ENCODE peak calls at places on chromosome 14, in four cellular contexts. One of them, this sample, is unnamed. For H3K36me3, the result is how much of the 10 kb centered on the place peaks cover.

GRCh38 chr14:60249321-60250251 is 565 bp downstream of the PPM1A start:
- DNase-seq in naive thymus-derived CD4-positive, alpha-beta T cell: peak
- DNase-seq in neuronal stem cell: peak
- DNase-seq in Peyer's patch: peak
- DNase-seq in this sample: peak

GRCh38 chr14:23154876-23155587 is 28.4 kb downstream of the SLC7A8 start:
- DNase-seq in naive thymus-derived CD4-positive, alpha-beta T cell: peak
- DNase-seq in neuronal stem cell: no peak
- DNase-seq in Peyer's patch: no peak
- DNase-seq in this sample: peak

GRCh38 chr14:33369041-33369440 is 430.4 kb downstream of the NPAS3 start:
- DNase-seq in Peyer's patch: no peak
- DNase-seq in neuronal stem cell: no peak
- DNase-seq in naive thymus-derived CD4-positive, alpha-beta T cell: no peak
- DNase-seq in this sample: no peak

GRCh38 chr14:53963491-53964227 is 7.0 kb upstream of the BMP4 start:
- DNase-seq in Peyer's patch: no peak
- DNase-seq in neuronal stem cell: no peak
- DNase-seq in naive thymus-derived CD4-positive, alpha-beta T cell: no peak
- DNase-seq in this sample: peak

GRCh38 chr14:63893701-63894458 is 41.1 kb downstream of the SYNE2 start:
- DNase-seq in naive thymus-derived CD4-positive, alpha-beta T cell: no peak
- DNase-seq in Peyer's patch: no peak
- DNase-seq in neuronal stem cell: no peak
- DNase-seq in this sample: no peak

GRCh38 chr14:44107156-44107555 is 399.9 kb downstream of the FSCB start:
- DNase-seq in neuronal stem cell: no peak
- DNase-seq in Peyer's patch: no peak
- DNase-seq in naive thymus-derived CD4-positive, alpha-beta T cell: no peak
- DNase-seq in this sample: no peak

GRCh38 chr14:57492859-57493258 is 798 bp downstream of the CCDC198 start:
- DNase-seq in neuronal stem cell: no peak
- DNase-seq in Peyer's patch: no peak
- DNase-seq in naive thymus-derived CD4-positive, alpha-beta T cell: no peak
- DNase-seq in this sample: no peak

GRCh38 chr14:76267322-76268012 is 108.5 kb upstream of the ESRRB start:
- DNase-seq in naive thymus-derived CD4-positive, alpha-beta T cell: no peak
- DNase-seq in Peyer's patch: no peak
- DNase-seq in neuronal stem cell: no peak
- DNase-seq in this sample: peak

GRCh38 chr14:91225025-91225424 is 19.5 kb downstream of the GPR68 start:
- DNase-seq in naive thymus-derived CD4-positive, alpha-beta T cell: no peak
- DNase-seq in neuronal stem cell: no peak
- DNase-seq in Peyer's patch: no peak
- DNase-seq in this sample: no peak

GRCh38 chr14:100104523-100105300 is 39.5 kb downstream of the EVL start:
- DNase-seq in naive thymus-derived CD4-positive, alpha-beta T cell: no peak
- DNase-seq in Peyer's patch: no peak
- DNase-seq in neuronal stem cell: no peak
- DNase-seq in this sample: no peak

GRCh38 chr14:106665814-106666213 is 1139.4 kb downstream of the TMEM121 start:
- DNase-seq in naive thymus-derived CD4-positive, alpha-beta T cell: no peak
- DNase-seq in neuronal stem cell: no peak
- DNase-seq in Peyer's patch: no peak
- DNase-seq in this sample: no peak

GRCh38 chr14:27372771-27373170 is 774.9 kb upstream of the NOVA1 start:
- DNase-seq in neuronal stem cell: no peak
- DNase-seq in naive thymus-derived CD4-positive, alpha-beta T cell: no peak
- DNase-seq in Peyer's patch: no peak
- DNase-seq in this sample: no peak

GRCh38 chr14:59060841-59061240 is 127.6 kb upstream of the DAAM1 start:
- DNase-seq in naive thymus-derived CD4-positive, alpha-beta T cell: no peak
- DNase-seq in neuronal stem cell: no peak
- DNase-seq in Peyer's patch: no peak
- DNase-seq in this sample: no peak

GRCh38 chr14:63852271-63852816 is 460 bp upstream of the SYNE2 start:
- DNase-seq in Peyer's patch: no peak
- DNase-seq in naive thymus-derived CD4-positive, alpha-beta T cell: no peak
- DNase-seq in neuronal stem cell: no peak
- DNase-seq in this sample: no peak

GRCh38 chr14:35826952-35827416 is 846 bp downstream of the BRMS1L start:
- DNase-seq in Peyer's patch: no peak
- DNase-seq in naive thymus-derived CD4-positive, alpha-beta T cell: no peak
- DNase-seq in neuronal stem cell: no peak
- DNase-seq in this sample: no peak

GRCh38 chr14:57323703-57324102 is 54.9 kb downstream of the AP5M1 start:
- DNase-seq in neuronal stem cell: no peak
- DNase-seq in naive thymus-derived CD4-positive, alpha-beta T cell: no peak
- DNase-seq in Peyer's patch: no peak
- DNase-seq in this sample: no peak

GRCh38 chr14:72104011-72104613 is 171.9 kb downstream of the RGS6 start:
- DNase-seq in naive thymus-derived CD4-positive, alpha-beta T cell: no peak
- DNase-seq in neuronal stem cell: peak
- DNase-seq in Peyer's patch: no peak
- DNase-seq in this sample: peak

GRCh38 chr14:97762386-97762785 is 965.2 kb downstream of the VRK1 start:
- DNase-seq in naive thymus-derived CD4-positive, alpha-beta T cell: no peak
- DNase-seq in Peyer's patch: no peak
- DNase-seq in neuronal stem cell: no peak
- DNase-seq in this sample: no peak

GRCh38 chr14:76115010-76115422 is 36.7 kb upstream of the GPATCH2L start:
- DNase-seq in naive thymus-derived CD4-positive, alpha-beta T cell: no peak
- DNase-seq in Peyer's patch: no peak
- DNase-seq in neuronal stem cell: no peak
- DNase-seq in this sample: peak

GRCh38 chr14:80638620-80639215 is 302.8 kb downstream of the CEP128 start:
- DNase-seq in naive thymus-derived CD4-positive, alpha-beta T cell: no peak
- DNase-seq in Peyer's patch: no peak
- DNase-seq in neuronal stem cell: no peak
- DNase-seq in this sample: no peak

DNA sequence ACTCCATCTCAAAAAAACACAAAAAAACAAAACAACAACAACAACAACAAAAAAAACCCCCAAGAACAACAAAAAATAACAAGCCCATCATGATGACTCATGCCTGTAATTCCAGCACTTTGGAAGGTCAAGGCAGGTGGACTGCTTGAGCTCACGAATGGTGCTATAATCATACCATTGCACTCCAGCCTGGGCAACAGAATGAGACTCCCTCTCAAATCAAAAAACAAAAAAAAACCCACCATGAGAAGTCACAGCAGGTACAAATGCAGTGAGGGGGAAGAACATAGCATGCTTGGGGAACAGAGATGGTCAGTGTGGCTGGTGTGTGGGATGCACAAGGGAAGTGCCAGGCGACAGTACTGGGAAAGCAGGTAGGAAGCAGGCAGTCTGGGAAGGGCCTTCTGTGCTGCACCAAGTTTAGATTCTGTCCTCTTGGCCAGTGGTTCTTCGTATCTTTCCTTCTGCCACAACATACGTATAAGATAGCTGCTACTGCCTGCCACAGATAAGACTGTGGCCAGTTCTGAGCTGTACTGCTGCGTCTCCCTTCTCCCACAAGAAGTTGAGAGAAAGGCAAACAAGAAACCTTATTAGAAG is 28.0 kb downstream of the ATG14 start:
- DNase-seq in naive thymus-derived CD4-positive, alpha-beta T cell: no peak
- DNase-seq in neuronal stem cell: no peak
- DNase-seq in Peyer's patch: no peak
- DNase-seq in this sample: no peak
- H3K36me3 ChIP-seq in naive thymus-derived CD4-positive, alpha-beta T cell: half or more
- H3K36me3 ChIP-seq in neuronal stem cell: under half
- H3K36me3 ChIP-seq in Peyer's patch: under half
- H3K36me3 ChIP-seq in this sample: under half

GRCh38 chr14:93759781-93760307 is 28.4 kb downstream of the PRIMA1 start:
- DNase-seq in neuronal stem cell: no peak
- DNase-seq in Peyer's patch: peak
- DNase-seq in naive thymus-derived CD4-positive, alpha-beta T cell: no peak
- DNase-seq in this sample: no peak
- H3K4me3 ChIP-seq in neuronal stem cell: no peak
- H3K4me3 ChIP-seq in Peyer's patch: no peak
- H3K4me3 ChIP-seq in naive thymus-derived CD4-positive, alpha-beta T cell: no peak
- H3K4me3 ChIP-seq in this sample: no peak

DNA sequence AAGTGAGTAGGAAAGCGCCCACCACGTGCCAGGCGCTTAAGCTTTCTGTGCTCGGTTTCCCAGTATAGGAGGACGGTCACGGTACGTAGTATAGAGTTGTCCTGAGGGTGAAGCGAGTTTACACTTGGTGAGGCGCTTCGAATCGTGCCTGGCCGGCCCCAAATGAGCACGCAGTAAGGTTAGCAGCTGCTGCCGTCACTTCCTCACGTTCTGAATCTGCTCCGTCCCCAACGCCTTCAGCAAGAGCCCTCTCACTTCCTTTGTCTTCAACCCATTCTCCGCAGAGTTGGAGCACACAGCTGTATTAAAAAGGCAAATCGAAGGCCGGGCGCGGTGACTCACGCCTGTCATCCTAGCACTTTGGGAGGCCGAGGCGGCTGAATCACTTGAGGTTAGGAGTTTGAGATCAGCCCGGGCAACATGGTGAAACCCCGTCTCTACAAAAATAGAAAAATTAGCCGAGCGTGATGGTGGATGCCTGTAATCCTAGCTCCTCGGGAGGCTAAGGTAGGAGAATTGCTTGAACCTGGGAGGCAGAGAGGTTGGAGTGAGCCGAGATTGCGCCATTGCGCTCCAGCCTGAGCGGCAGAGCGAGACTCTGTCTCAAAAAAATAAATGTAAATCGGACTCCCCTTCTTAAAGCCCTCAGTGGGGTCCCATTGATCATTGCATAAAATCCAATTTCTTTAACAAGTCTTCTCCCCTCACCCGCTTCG is 725 bp downstream of the TDP1 start:
- DNase-seq in naive thymus-derived CD4-positive, alpha-beta T cell: peak
- DNase-seq in Peyer's patch: peak
- DNase-seq in neuronal stem cell: peak
- DNase-seq in this sample: no peak
- H3K36me3 ChIP-seq in naive thymus-derived CD4-positive, alpha-beta T cell: under half
- H3K36me3 ChIP-seq in Peyer's patch: under half
- H3K36me3 ChIP-seq in neuronal stem cell: under half
- H3K36me3 ChIP-seq in this sample: under half

DNA sequence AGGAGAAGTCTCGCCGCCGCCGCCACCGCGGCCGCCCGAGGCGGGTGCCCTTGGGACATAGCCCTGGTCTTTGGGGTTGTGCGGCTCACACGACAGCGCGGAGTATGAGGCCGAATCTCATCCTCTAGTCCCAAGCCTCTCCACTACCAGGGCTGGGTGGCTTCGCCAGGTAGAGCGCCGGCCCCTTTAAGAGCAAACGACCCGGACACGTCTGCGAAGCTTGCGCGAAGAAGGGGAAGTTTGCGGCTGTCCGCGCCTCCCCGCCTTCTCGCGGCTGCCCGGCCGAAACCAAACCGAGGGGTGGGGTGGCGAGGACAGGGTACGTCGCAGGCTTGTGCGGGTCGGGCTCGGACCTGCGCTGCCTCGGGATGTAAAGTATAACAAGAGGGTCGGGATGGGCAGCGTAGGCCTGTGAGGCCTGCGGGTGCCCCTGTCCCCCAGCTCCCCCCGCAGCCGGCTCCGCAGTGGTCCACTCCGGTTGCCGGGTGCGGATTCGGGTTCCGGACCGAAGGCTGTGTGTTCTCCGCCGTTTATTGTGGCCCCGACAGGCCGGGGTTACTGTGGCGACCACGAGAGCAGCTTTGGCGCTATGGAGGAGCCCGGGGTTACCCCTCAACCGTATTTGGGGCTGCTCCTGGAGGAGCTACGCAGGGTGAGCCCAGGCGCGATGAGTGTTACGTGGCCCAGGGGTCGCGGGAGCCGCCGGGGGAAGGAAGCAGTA is 33.3 kb downstream of the MIA2 start:
- DNase-seq in naive thymus-derived CD4-positive, alpha-beta T cell: peak
- DNase-seq in Peyer's patch: peak
- DNase-seq in neuronal stem cell: peak
- DNase-seq in this sample: peak
- H3K4me3 ChIP-seq in naive thymus-derived CD4-positive, alpha-beta T cell: peak
- H3K4me3 ChIP-seq in Peyer's patch: peak
- H3K4me3 ChIP-seq in neuronal stem cell: peak
- H3K4me3 ChIP-seq in this sample: peak

GRCh38 chr14:55641290-55641689 is 61.3 kb downstream of the KTN1 start:
- DNase-seq in neuronal stem cell: no peak
- DNase-seq in Peyer's patch: no peak
- DNase-seq in naive thymus-derived CD4-positive, alpha-beta T cell: no peak
- DNase-seq in this sample: no peak

GRCh38 chr14:55641954-55642353 is 61.9 kb downstream of the KTN1 start:
- DNase-seq in naive thymus-derived CD4-positive, alpha-beta T cell: no peak
- DNase-seq in neuronal stem cell: no peak
- DNase-seq in Peyer's patch: no peak
- DNase-seq in this sample: peak

DNA sequence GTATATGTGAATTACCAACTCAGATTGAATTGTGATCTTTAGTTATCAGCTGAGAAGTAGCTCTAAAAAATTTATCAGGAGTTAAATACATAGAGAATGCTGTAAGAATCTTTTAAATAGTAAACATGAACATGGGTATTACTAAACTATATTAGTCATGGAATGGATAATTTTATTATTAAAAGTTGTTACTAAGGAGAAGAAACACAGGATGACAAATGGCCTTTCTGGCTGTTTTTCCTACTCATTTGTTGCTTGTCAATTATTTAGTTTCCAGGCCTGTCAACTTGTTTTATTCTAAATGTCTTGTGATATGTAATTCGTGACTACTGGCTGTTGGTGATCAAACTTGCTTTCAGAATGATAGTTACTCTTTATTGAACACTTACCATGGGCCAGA is 58.7 kb downstream of the KTN1 start:
- DNase-seq in Peyer's patch: no peak
- DNase-seq in neuronal stem cell: no peak
- DNase-seq in naive thymus-derived CD4-positive, alpha-beta T cell: no peak
- DNase-seq in this sample: no peak
- H3K36me3 ChIP-seq in Peyer's patch: under half
- H3K36me3 ChIP-seq in neuronal stem cell: under half
- H3K36me3 ChIP-seq in naive thymus-derived CD4-positive, alpha-beta T cell: half or more
- H3K36me3 ChIP-seq in this sample: under half

GRCh38 chr14:73717998-73718741 is 4.0 kb upstream of the PNMA1 start:
- DNase-seq in neuronal stem cell: no peak
- DNase-seq in Peyer's patch: no peak
- DNase-seq in naive thymus-derived CD4-positive, alpha-beta T cell: no peak
- DNase-seq in this sample: peak
- H3K4me3 ChIP-seq in neuronal stem cell: no peak
- H3K4me3 ChIP-seq in Peyer's patch: no peak
- H3K4me3 ChIP-seq in naive thymus-derived CD4-positive, alpha-beta T cell: no peak
- H3K4me3 ChIP-seq in this sample: peak